ENCODE peak calls at places on chromosomes 13 and 19, in seven cellular contexts. Y is psoas muscle, D is right atrium auricular region, U is dorsolateral prefrontal cortex, I is left ventricle myocardium inferior, P is IMR-90, F is SK-N-SH. L is an unnamed sample.

GRCh38 chr19:52542984-52543664 is 15.7 kb downstream of the ZNF808 start:
- DNase-seq in F (no peak), Y (no peak), D (no peak), I (no peak), P (peak), U (no peak), L (no peak)

GRCh38 chr13:32734511-32734910 is 148.3 kb downstream of the PDS5B start:
- DNase-seq in Y (no peak), D (no peak), F (no peak), U (no peak), P (peak), I (no peak), L (no peak)

GRCh38 chr19:1400281-1401137 is 833 bp downstream of the GAMT start:
- DNase-seq in F (peak), U (peak), D (no peak), I (peak), P (no peak), Y (peak), L (no peak)

GRCh38 chr13:32136716-32137115 is 105.1 kb downstream of the FRY start:
- DNase-seq in I (no peak), U (no peak), D (no peak), P (no peak), F (no peak), Y (no peak), L (no peak)

GRCh38 chr13:109610517-109610916 is 175.9 kb downstream of the IRS2 start:
- DNase-seq in U (no peak), I (peak), D (no peak), Y (no peak), F (peak), P (no peak), L (no peak)

GRCh38 chr19:55360902-55361301 is 2.2 kb downstream of the GARIN5B start:
- DNase-seq in P (no peak), I (no peak), Y (no peak), D (no peak), U (no peak), F (no peak), L (no peak)

GRCh38 chr13:51058461-51059167 is 52.5 kb downstream of the C13orf42 start:
- DNase-seq in P (no peak), U (no peak), Y (no peak), I (no peak), F (peak), D (no peak), L (no peak)

GRCh38 chr19:46423194-46423593 is 5.5 kb downstream of the PNMA8C start:
- DNase-seq in F (no peak), Y (no peak), D (no peak), P (no peak), U (no peak), I (no peak), L (no peak)

GRCh38 chr19:8115805-8116396 is 33.5 kb downstream of the FBN3 start:
- DNase-seq in F (no peak), D (no peak), I (no peak), P (no peak), U (no peak), Y (no peak), L (no peak)

GRCh38 chr13:29516880-29517279 is 78.6 kb downstream of the SLC7A1 start:
- DNase-seq in F (no peak), D (no peak), P (no peak), Y (no peak), U (no peak), I (no peak), L (no peak)

GRCh38 chr13:107680115-107680514 is 535.2 kb downstream of the LIG4 start:
- DNase-seq in U (no peak), F (peak), D (no peak), P (peak), Y (no peak), I (no peak), L (no peak)

GRCh38 chr13:20525601-20526544 is at the start of gene CRYL1:
- DNase-seq in I (peak), D (peak), U (peak), F (peak), Y (peak), P (peak), L (peak)

GRCh38 chr13:110925023-110925608 is 10.2 kb upstream of the ANKRD10 start:
- DNase-seq in U (no peak), D (no peak), I (no peak), P (no peak), Y (no peak), F (no peak), L (no peak)

GRCh38 chr19:14048439-14049153 is 13.3 kb downstream of the PALM3 start:
- DNase-seq in F (peak), U (no peak), Y (peak), D (no peak), I (peak), P (no peak), L (peak)

GRCh38 chr19:11921852-11922495 is 2.9 kb upstream of the ZNF700 start:
- DNase-seq in U (no peak), D (no peak), P (peak), I (no peak), F (no peak), Y (no peak), L (peak)

GRCh38 chr13:59522652-59523051 is 641.1 kb downstream of the DIAPH3 start:
- DNase-seq in D (no peak), P (no peak), F (no peak), Y (no peak), U (no peak), I (no peak), L (no peak)

GRCh38 chr13:66665991-66666390 is 564.1 kb downstream of the PCDH9 start:
- DNase-seq in P (peak), F (peak), D (no peak), Y (peak), I (peak), U (peak), L (peak)

GRCh38 chr13:99320693-99321481 is 13.7 kb upstream of the GPR183 start:
- DNase-seq in F (no peak), I (no peak), P (peak), D (no peak), Y (no peak), U (no peak), L (no peak)

GRCh38 chr19:39506944-39507714 is 7.8 kb upstream of the SELENOV start:
- DNase-seq in F (peak), P (peak), Y (no peak), I (no peak), D (no peak), U (peak), L (no peak)

GRCh38 chr13:77522444-77522843 is 13.1 kb upstream of the SCEL start:
- DNase-seq in I (no peak), P (no peak), D (no peak), F (no peak), Y (no peak), U (no peak), L (no peak)

GRCh38 chr19:29404015-29404414 is 121.8 kb upstream of the VSTM2B start:
- DNase-seq in U (no peak), I (no peak), P (no peak), F (no peak), D (no peak), Y (no peak), L (no peak)

GRCh38 chr13:74730556-74731331 is 596.5 kb upstream of the KLF12 start:
- DNase-seq in I (no peak), P (no peak), F (no peak), D (no peak), Y (no peak), U (no peak), L (no peak)

GRCh38 chr13:64756621-64757020 is 2473.5 kb downstream of the PCDH9 start:
- DNase-seq in F (no peak), P (no peak), I (no peak), U (no peak), D (no peak), Y (no peak), L (no peak)

GRCh38 chr13:70736622-70737317 is 628.5 kb upstream of the KLHL1 start:
- DNase-seq in U (no peak), Y (no peak), F (no peak), I (no peak), D (no peak), P (no peak), L (no peak)

GRCh38 chr13:29454931-29455481 is 140.5 kb downstream of the SLC7A1 start:
- DNase-seq in P (peak), U (no peak), D (no peak), I (no peak), F (no peak), Y (no peak), L (no peak)

GRCh38 chr13:40508112-40508511 is 158.3 kb downstream of the FOXO1 start:
- DNase-seq in Y (no peak), U (no peak), D (no peak), P (no peak), I (no peak), F (no peak), L (no peak)

GRCh38 chr19:11377237-11377636 is 2.8 kb downstream of the SWSAP1 start:
- DNase-seq in D (no peak), U (peak), Y (no peak), F (no peak), I (no peak), P (peak), L (peak)

GRCh38 chr19:49338691-49339363 is 3.6 kb downstream of the CD37 start:
- DNase-seq in I (peak), D (peak), F (peak), U (peak), Y (peak), P (no peak), L (peak)

GRCh38 chr13:43307921-43308433 is 284.6 kb downstream of the DNAJC15 start:
- DNase-seq in I (peak), F (peak), D (peak), P (peak), U (peak), Y (peak), L (peak)

GRCh38 chr19:49539192-49539952 is 11.6 kb downstream of the RCN3 start:
- DNase-seq in Y (no peak), U (no peak), I (no peak), P (no peak), D (no peak), F (no peak), L (no peak)

GRCh38 chr19:55580628-55581144 is at the start of gene ZNF579:
- DNase-seq in U (peak), P (peak), F (peak), I (peak), D (peak), Y (peak), L (peak)

GRCh38 chr13:32955881-32956594 is 60.2 kb upstream of the KL start:
- DNase-seq in Y (no peak), U (no peak), I (no peak), P (no peak), D (no peak), F (no peak), L (no peak)

GRCh38 chr19:50844296-50844935 is 10.3 kb upstream of the KLK3 start:
- DNase-seq in F (no peak), Y (no peak), I (no peak), U (no peak), P (no peak), D (no peak), L (no peak)

GRCh38 chr19:3653865-3654513 is 27.4 kb upstream of the CACTIN start:
- DNase-seq in D (no peak), F (no peak), U (no peak), P (no peak), I (no peak), Y (no peak), L (no peak)
- TF ChIP-seq CTCF in D (no peak), F (peak), U (no peak), P (peak), I (no peak), Y (no peak), L (no peak)

GRCh38 chr13:113456116-113456702 is 2.9 kb upstream of the ADPRHL1 start:
- DNase-seq in D (no peak), Y (no peak), U (no peak), P (no peak), F (no peak), I (no peak), L (no peak)

GRCh38 chr13:113454936-113455335 is 1.6 kb upstream of the ADPRHL1 start:
- DNase-seq in Y (no peak), I (no peak), P (no peak), F (no peak), U (no peak), D (no peak), L (no peak)

GRCh38 chr13:113458218-113459065 is 5.2 kb upstream of the ADPRHL1 start:
- DNase-seq in F (peak), U (no peak), Y (no peak), P (peak), D (no peak), I (no peak), L (no peak)

GRCh38 chr13:113455384-113455783 is 2.1 kb upstream of the ADPRHL1 start:
- DNase-seq in I (no peak), F (no peak), Y (no peak), U (no peak), P (no peak), D (peak), L (no peak)

GRCh38 chr13:113457510-113457909 is 4.2 kb upstream of the ADPRHL1 start:
- DNase-seq in F (no peak), D (no peak), U (no peak), I (no peak), Y (no peak), P (no peak), L (no peak)
- H3K4me3 ChIP-seq in F (no peak), D (no peak), U (no peak), I (no peak), Y (no peak), P (no peak), L (no peak)

DNA sequence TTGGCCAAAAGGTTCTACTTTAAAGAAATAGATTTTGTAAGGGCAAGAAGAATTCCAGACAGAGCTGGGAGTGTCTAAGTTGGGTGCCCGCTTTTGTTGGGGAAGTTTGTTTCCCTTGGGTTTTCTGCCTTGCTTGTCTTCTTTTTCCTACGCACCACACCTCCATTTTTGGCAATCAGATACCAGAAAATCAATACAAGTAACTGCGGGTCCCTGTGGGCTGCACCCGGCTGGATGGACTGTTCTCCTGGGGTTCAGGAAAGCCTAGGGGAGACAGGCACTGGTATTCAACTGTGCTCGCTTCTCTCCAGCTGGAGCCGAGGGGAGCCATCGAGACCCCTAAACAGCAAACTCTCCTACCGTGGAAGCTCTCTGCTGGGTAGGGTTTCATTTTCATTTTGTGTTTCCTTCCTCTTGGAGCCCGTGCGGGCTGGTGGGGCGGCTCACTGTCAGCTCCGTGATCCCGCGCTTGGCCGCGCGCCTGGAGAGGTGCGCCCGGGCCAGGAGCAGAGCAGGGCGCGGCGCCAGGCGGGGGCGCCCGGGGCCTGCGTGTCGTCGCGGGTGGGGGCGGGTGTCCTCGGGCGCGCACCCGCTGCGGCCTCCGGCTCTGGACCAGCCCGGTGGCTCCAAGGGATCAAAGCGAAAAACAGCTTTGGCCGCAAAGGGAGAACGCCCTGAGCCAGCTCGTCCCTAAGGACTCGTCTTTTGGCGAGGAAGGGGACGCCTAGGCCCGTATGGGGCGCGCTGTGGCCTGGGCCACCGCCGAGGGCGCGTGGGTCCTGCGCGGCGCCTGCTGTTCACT is 347.2 kb downstream of the ZNF536 start:
- DNase-seq in Y (peak), P (no peak), I (peak), F (peak), D (peak), U (peak), L (peak)
- TF ChIP-seq CTCF in Y (no peak), P (no peak), I (no peak), F (no peak), D (no peak), U (no peak), L (no peak)

GRCh38 chr19:56841194-56841546 is 644 bp upstream of the PEG3 start:
- DNase-seq in F (no peak), U (no peak), I (no peak), Y (no peak), D (no peak), P (no peak), L (no peak)

GRCh38 chr19:56842421-56842820 is 1.9 kb upstream of the PEG3 start:
- DNase-seq in D (no peak), I (no peak), Y (no peak), U (no peak), F (no peak), P (no peak), L (no peak)

GRCh38 chr19:56838930-56839664 is 1.4 kb downstream of the PEG3 start:
- DNase-seq in F (peak), Y (peak), U (peak), D (peak), I (peak), P (no peak), L (peak)

GRCh38 chr19:56839665-56840451 is 668 bp downstream of the PEG3 start:
- DNase-seq in I (peak), D (peak), P (no peak), F (peak), Y (peak), U (peak), L (peak)

DNA sequence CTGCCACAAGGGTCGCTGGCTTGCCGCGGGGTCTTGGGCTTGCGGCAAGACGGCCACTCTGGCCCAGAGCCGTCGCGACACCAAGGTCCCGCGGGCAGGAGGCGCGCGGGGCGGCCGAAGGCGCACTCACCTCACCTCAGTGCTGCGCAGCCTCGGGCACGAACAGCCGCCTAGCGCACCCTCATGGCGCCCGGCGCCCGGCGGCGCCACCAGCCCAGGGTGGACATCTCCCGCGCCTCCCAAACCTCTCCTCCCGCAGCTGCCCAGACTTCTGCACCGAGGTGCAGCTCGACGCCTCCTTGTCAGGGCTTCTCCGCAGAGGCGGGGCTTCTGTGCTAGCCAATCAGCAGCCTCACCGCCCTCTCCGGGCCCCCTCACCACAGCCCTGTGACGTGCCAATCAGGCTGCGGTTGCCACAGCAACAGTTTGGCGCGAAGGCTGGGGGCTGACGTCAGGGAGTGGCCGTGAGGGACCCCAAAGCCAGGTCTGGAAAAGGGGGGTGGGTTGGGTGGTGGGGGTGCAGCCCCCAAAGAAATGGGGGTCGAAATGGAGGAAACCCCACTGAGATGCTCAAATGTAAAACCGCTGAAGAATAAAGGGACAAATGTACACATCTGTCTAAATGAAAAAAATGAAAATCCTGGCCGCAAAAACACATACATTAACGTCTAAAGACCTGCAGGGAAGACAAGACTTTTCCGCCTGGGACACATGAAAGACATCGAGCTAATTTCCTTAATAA is at the start of the genes PEG3 and ZIM2:
- DNase-seq in P (no peak), D (peak), U (peak), Y (peak), I (peak), F (peak), L (peak)
- H3K4me3 ChIP-seq in P (no peak), D (peak), U (peak), Y (peak), I (peak), F (peak), L (no peak)

L was measured in adrenal gland.